ENCODE peak calls at places on chromosomes 5 and 9, in five cellular contexts. S is breast epithelium, T is right lobe of liver, M is psoas muscle, P is right atrium auricular region. O is an unnamed sample.

GRCh38 chr9:134661791-134662142 is 20.2 kb downstream of the COL5A1 start:
- DNase-seq in S (no peak), T (peak; percentile 5), M (peak; percentile 46), P (peak; percentile 79), O (peak; percentile 86)

GRCh38 chr5:76325876-76326491 is 77.1 kb upstream of the IQGAP2 start:
- DNase-seq in S (no peak), T (no peak), M (no peak), P (no peak), O (no peak)

GRCh38 chr5:113520429-113520828 is 6.9 kb downstream of the YTHDC2 start:
- DNase-seq in S (no peak), T (no peak), M (no peak), P (no peak), O (no peak)

GRCh38 chr5:101783241-101784095 is 512.6 kb downstream of the SLCO4C1 start:
- DNase-seq in S (no peak), T (no peak), M (no peak), P (no peak), O (no peak)

GRCh38 chr9:95494022-95494415 is 22.8 kb downstream of the PTCH1 start:
- DNase-seq in S (no peak), T (no peak), M (no peak), P (no peak), O (no peak)

GRCh38 chr9:35385042-35385441 is 104.9 kb upstream of the RUSC2 start:
- DNase-seq in S (no peak), T (no peak), M (no peak), P (no peak), O (no peak)

GRCh38 chr5:150789943-150790611 is 11.5 kb downstream of the SMIM3 start:
- DNase-seq in S (peak; percentile 63), T (peak; percentile 28), M (peak; percentile 38), P (peak; percentile 76), O (peak; percentile 67)

GRCh38 chr5:168342151-168342825 is 50.8 kb downstream of the WWC1 start:
- DNase-seq in S (no peak), T (no peak), M (no peak), P (no peak), O (no peak)

GRCh38 chr5:103808464-103809106 is 246.0 kb upstream of the NUDT12 start:
- DNase-seq in S (no peak), T (no peak), M (no peak), P (no peak), O (no peak)

GRCh38 chr9:38393128-38393809 is 767 bp downstream of the ALDH1B1 start:
- DNase-seq in S (no peak), T (no peak), M (no peak), P (no peak), O (no peak)

GRCh38 chr9:93297659-93298497 is 113.9 kb downstream of the WNK2 start:
- DNase-seq in S (no peak), T (no peak), M (peak; percentile 43), P (peak; percentile 48), O (no peak)

GRCh38 chr5:141637693-141638419 is 1.1 kb downstream of the RELL2 start:
- DNase-seq in S (peak; percentile 36), T (peak; percentile 69), M (peak; percentile 65), P (no peak), O (peak; percentile 82)

GRCh38 chr9:133862585-133863041 is 124.5 kb upstream of the SARDH start:
- DNase-seq in S (peak; percentile 35), T (peak; percentile 70), M (peak; percentile 58), P (peak; percentile 72), O (peak; percentile 77)

GRCh38 chr5:131821221-131821620 is 24.4 kb upstream of the FNIP1 start:
- DNase-seq in S (no peak), T (no peak), M (no peak), P (no peak), O (no peak)

GRCh38 chr9:110316255-110316921 is 21.3 kb downstream of the TXNDC8 start:
- DNase-seq in S (no peak), T (no peak), M (no peak), P (no peak), O (no peak)

GRCh38 chr5:174327317-174327864 is 281.9 kb downstream of the NSG2 start:
- DNase-seq in S (peak; percentile 21), T (peak; percentile 51), M (peak; percentile 61), P (no peak), O (no peak)

GRCh38 chr5:180799902-180800801 is 2.5 kb downstream of the MGAT1 start:
- DNase-seq in S (peak; percentile 13), T (no peak), M (no peak), P (peak; percentile 53), O (peak; percentile 17)

GRCh38 chr9:73148447-73148937 is 3.2 kb upstream of the ANXA1 start:
- DNase-seq in S (no peak), T (no peak), M (no peak), P (no peak), O (no peak)

GRCh38 chr5:131814990-131815389 is 18.2 kb upstream of the FNIP1 start:
- DNase-seq in S (no peak), T (no peak), M (no peak), P (no peak), O (no peak)

GRCh38 chr5:73591698-73592501 is 26.4 kb downstream of the UTP15 start:
- DNase-seq in S (no peak), T (no peak), M (no peak), P (no peak), O (no peak)

GRCh38 chr5:138659121-138659520 is 83.9 kb upstream of the HSPA9 start:
- DNase-seq in S (no peak), T (no peak), M (no peak), P (no peak), O (peak; percentile 60)

GRCh38 chr9:117555964-117556629 is 141.2 kb upstream of the ASTN2 start:
- DNase-seq in S (no peak), T (peak; percentile 67), M (peak; percentile 24), P (peak; percentile 60), O (peak; percentile 27)

GRCh38 chr9:107667700-107668099 is 178.1 kb upstream of the KLF4 start:
- DNase-seq in S (no peak), T (no peak), M (peak; percentile 22), P (peak; percentile 63), O (peak; percentile 28)

GRCh38 chr9:81411961-81412360 is 277.4 kb downstream of the TLE1 start:
- DNase-seq in S (no peak), T (no peak), M (no peak), P (no peak), O (no peak)

GRCh38 chr9:98973546-98973921 is 29.8 kb downstream of the COL15A1 start:
- DNase-seq in S (no peak), T (no peak), M (peak; percentile 63), P (peak; percentile 92), O (peak; percentile 75)

GRCh38 chr5:64074533-64074932 is 91.1 kb upstream of the RNF180 start:
- DNase-seq in S (no peak), T (no peak), M (no peak), P (no peak), O (no peak)

GRCh38 chr9:34163439-34163838 is 15.4 kb upstream of the UBAP1 start:
- DNase-seq in S (no peak), T (no peak), M (no peak), P (no peak), O (no peak)

GRCh38 chr5:10689391-10690081 is 71.5 kb downstream of the DAP start:
- DNase-seq in S (no peak), T (no peak), M (no peak), P (no peak), O (peak; percentile 27)

GRCh38 chr5:126056851-126057622 is 366.2 kb upstream of the GRAMD2B start:
- DNase-seq in S (no peak), T (no peak), M (no peak), P (no peak), O (no peak)

GRCh38 chr9:121088576-121088975 is 13.8 kb downstream of the CNTRL start:
- DNase-seq in S (no peak), T (no peak), M (no peak), P (no peak), O (no peak)

GRCh38 chr9:88322906-88323566 is 65.2 kb upstream of the SPIN1 start:
- DNase-seq in S (no peak), T (no peak), M (no peak), P (no peak), O (peak; percentile 21)

GRCh38 chr5:103744159-103744558 is 181.6 kb upstream of the NUDT12 start:
- DNase-seq in S (no peak), T (no peak), M (no peak), P (no peak), O (no peak)

GRCh38 chr9:110143969-110144545 is 63.9 kb downstream of the C9orf152 start:
- DNase-seq in S (no peak), T (no peak), M (no peak), P (no peak), O (no peak)

GRCh38 chr9:92763721-92764380 is 782 bp downstream of the BICD2 start:
- DNase-seq in S (no peak), T (peak; percentile 49), M (peak; percentile 39), P (no peak), O (no peak)

GRCh38 chr5:128213340-128213739 is 129.8 kb downstream of the SLC12A2 start:
- DNase-seq in S (peak; percentile 31), T (no peak), M (no peak), P (no peak), O (no peak)

GRCh38 chr5:120258123-120258522 is 206.0 kb upstream of the PRR16 start:
- DNase-seq in S (no peak), T (no peak), M (no peak), P (no peak), O (no peak)

GRCh38 chr9:8384126-8384525 is 584.5 kb upstream of the DMAC1 start:
- DNase-seq in S (no peak), T (no peak), M (no peak), P (no peak), O (no peak)

GRCh38 chr5:133052317-133053175 is 733 bp downstream of the HSPA4 start:
- DNase-seq in S (peak; percentile 35), T (peak; percentile 86), M (peak; percentile 64), P (peak; percentile 63), O (peak; percentile 79)

GRCh38 chr5:110072646-110073045 is 382.9 kb downstream of the MAN2A1 start:
- DNase-seq in S (no peak), T (no peak), M (no peak), P (no peak), O (no peak)

GRCh38 chr9:69822091-69822750 is 1.6 kb downstream of the CFAP95 start:
- DNase-seq in S (no peak), T (no peak), M (no peak), P (no peak), O (no peak)
- TF ChIP-seq CTCF in S (no peak), T (no peak), M (no peak), P (no peak), O (no peak)

GRCh38 chr5:139900546-139901250 is 105.1 kb downstream of the PSD2 start:
- DNase-seq in S (no peak), T (no peak), M (no peak), P (no peak), O (peak; percentile 43)
- H3K27me3 ChIP-seq in S (no peaks in the 10 kb centered on the region), T (no peaks in the 10 kb centered on the region), M (no peaks in the 10 kb centered on the region), P (no peaks in the 10 kb centered on the region), O (no peaks in the 10 kb centered on the region)

GRCh38 chr9:16726023-16726422 is 144.4 kb downstream of the BNC2 start:
- DNase-seq in S (no peak), T (no peak), M (no peak), P (no peak), O (no peak)
- TF ChIP-seq CTCF in S (no peak), T (no peak), M (no peak), P (no peak), O (no peak)

GRCh38 chr9:126113756-126114408 is 212.7 kb upstream of the MVB12B start:
- DNase-seq in S (no peak), T (no peak), M (no peak), P (no peak), O (no peak)
- H3K27me3 ChIP-seq in S (peaks cover 29% of the 10 kb centered on the region), T (no peaks in the 10 kb centered on the region), M (peaks cover 9% of the 10 kb centered on the region), P (no peaks in the 10 kb centered on the region), O (no peaks in the 10 kb centered on the region)